ENCODE peak calls at places on chromosomes 1 and 21, in eight cellular contexts. S is K562, T is IMR-90, O is cardiac fibroblast, J is adrenal gland, W is fibroblast of lung, V is psoas muscle, E is ovary. Y is an unnamed sample.

GRCh38 chr1:201608635-201609395 is 69.9 kb downstream of the NAV1 start:
- DNase-seq in S (no peak), T (peak), O (peak), J (no peak), W (peak), V (peak), E (no peak), Y (peak)

GRCh38 chr1:181390350-181391080 is 92.8 kb upstream of the CACNA1E start:
- DNase-seq in S (no peak), T (no peak), O (no peak), J (no peak), W (no peak), V (no peak), E (no peak), Y (no peak)

GRCh38 chr1:244316986-244317655 is 134.6 kb downstream of the ADSS2 start:
- DNase-seq in S (no peak), T (no peak), O (no peak), J (no peak), W (no peak), V (no peak), E (no peak), Y (no peak)

GRCh38 chr1:220702733-220703704 is 12.9 kb downstream of the C1orf115 start:
- DNase-seq in S (no peak), T (no peak), O (no peak), J (no peak), W (no peak), V (no peak), E (no peak), Y (no peak)

GRCh38 chr1:245986404-245987221 is 520.5 kb downstream of the SMYD3 start:
- DNase-seq in S (peak), T (peak), O (peak), J (no peak), W (peak), V (no peak), E (no peak), Y (peak)

GRCh38 chr1:155696524-155696923 is 7.6 kb downstream of the DAP3 start:
- DNase-seq in S (no peak), T (no peak), O (no peak), J (no peak), W (no peak), V (no peak), E (no peak), Y (no peak)

GRCh38 chr1:23930861-23931471 is 17.8 kb upstream of the CNR2 start:
- DNase-seq in S (no peak), T (peak), O (peak), J (no peak), W (peak), V (no peak), E (no peak), Y (peak)

GRCh38 chr1:231376875-231377549 is 38.9 kb downstream of the SPRTN start:
- DNase-seq in S (no peak), T (no peak), O (no peak), J (no peak), W (no peak), V (no peak), E (no peak), Y (no peak)

GRCh38 chr1:110390096-110390495 is 730 bp downstream of the SLC16A4 start:
- DNase-seq in S (no peak), T (peak), O (peak), J (no peak), W (peak), V (peak), E (peak), Y (peak)

GRCh38 chr1:229991104-229991513 is 75.9 kb upstream of the GALNT2 start:
- DNase-seq in S (no peak), T (no peak), O (no peak), J (no peak), W (no peak), V (no peak), E (no peak), Y (no peak)

GRCh38 chr1:182687361-182687760 is 3.0 kb upstream of the RGS8 start:
- DNase-seq in S (no peak), T (no peak), O (no peak), J (no peak), W (no peak), V (no peak), E (no peak), Y (no peak)

GRCh38 chr1:19776287-19776686 is 23.4 kb downstream of the TMCO4 start:
- DNase-seq in S (no peak), T (no peak), O (no peak), J (no peak), W (no peak), V (no peak), E (no peak), Y (no peak)

GRCh38 chr1:184118051-184118450 is 66.5 kb downstream of the TSEN15 start:
- DNase-seq in S (no peak), T (peak), O (peak), J (no peak), W (peak), V (no peak), E (no peak), Y (peak)

GRCh38 chr1:27145934-27146354 is 9.0 kb downstream of the SLC9A1 start:
- DNase-seq in S (peak), T (peak), O (peak), J (peak), W (peak), V (peak), E (peak), Y (peak)

GRCh38 chr1:181855380-181855779 is 206.1 kb downstream of the ZNF648 start:
- DNase-seq in S (no peak), T (no peak), O (no peak), J (no peak), W (no peak), V (no peak), E (no peak), Y (no peak)

GRCh38 chr21:45943630-45944540 is 37.7 kb upstream of the COL6A1 start:
- DNase-seq in S (no peak), T (no peak), O (no peak), J (no peak), W (no peak), V (no peak), E (no peak), Y (no peak)

GRCh38 chr1:67755160-67755559 is 70.2 kb downstream of the GADD45A start:
- DNase-seq in S (no peak), T (no peak), O (no peak), J (no peak), W (no peak), V (no peak), E (no peak), Y (no peak)

GRCh38 chr1:18256318-18257235 is 149.0 kb downstream of the IGSF21 start:
- DNase-seq in S (peak), T (no peak), O (peak), J (peak), W (peak), V (no peak), E (no peak), Y (peak)

GRCh38 chr21:36763305-36763704 is 64.4 kb downstream of the SIM2 start:
- DNase-seq in S (no peak), T (no peak), O (no peak), J (no peak), W (no peak), V (no peak), E (no peak), Y (no peak)

GRCh38 chr1:156767879-156768608 is 709 bp downstream of the PRCC start:
- DNase-seq in S (peak), T (no peak), O (peak), J (peak), W (no peak), V (peak), E (peak), Y (no peak)

GRCh38 chr1:245657371-245657770 is 502.6 kb downstream of the KIF26B start:
- DNase-seq in S (no peak), T (no peak), O (no peak), J (no peak), W (no peak), V (no peak), E (no peak), Y (no peak)

GRCh38 chr21:36489103-36489785 is 9.3 kb upstream of the CLDN14 start:
- DNase-seq in S (no peak), T (no peak), O (no peak), J (no peak), W (no peak), V (no peak), E (no peak), Y (no peak)

GRCh38 chr1:212161231-212161781 is 123.9 kb upstream of the PPP2R5A start:
- DNase-seq in S (peak), T (peak), O (peak), J (no peak), W (peak), V (no peak), E (no peak), Y (peak)

DNA sequence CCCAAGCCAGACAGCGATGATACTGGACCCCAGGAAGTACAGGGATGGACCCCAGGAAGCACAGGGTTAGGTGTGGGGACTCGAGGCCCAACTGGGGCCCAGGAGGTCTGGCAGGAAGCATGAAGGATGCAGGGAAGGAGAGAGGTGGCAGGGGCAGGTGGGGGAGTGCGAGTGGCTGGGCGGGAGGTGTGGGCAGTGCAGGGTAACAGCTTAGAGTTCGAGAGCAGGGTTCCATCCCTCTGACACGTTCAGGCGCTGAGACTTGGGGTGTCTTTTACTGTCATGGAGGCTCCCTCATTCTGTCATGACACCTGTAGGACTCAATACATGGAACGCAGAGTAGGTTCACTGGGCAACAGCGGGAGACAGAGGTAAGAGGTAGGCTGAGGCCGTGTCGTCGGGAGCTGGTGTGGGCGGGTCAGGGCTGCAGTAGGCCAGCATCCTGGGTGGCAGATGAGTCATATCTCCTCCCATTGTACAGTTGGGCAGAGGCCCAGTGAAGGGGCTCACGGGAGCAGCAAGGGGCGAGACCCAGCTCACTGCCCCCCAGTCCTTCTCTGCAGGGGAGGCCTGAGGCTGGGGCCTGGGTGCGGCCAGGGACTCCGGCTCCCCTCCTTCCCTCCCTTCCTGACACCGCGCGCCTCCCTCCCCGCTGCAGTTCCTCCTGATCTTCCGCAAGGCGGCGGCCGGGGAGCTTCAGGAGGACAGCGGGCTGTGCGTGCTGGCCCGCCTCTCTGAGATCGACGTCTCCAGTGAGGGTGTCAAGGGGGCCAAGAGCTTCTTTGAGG is 11.6 kb upstream of the CTRC start:
- DNase-seq in S (peak), T (peak), O (peak), J (peak), W (peak), V (peak), E (peak), Y (peak)
- H3K4me3 ChIP-seq in S (no peak), T (no peak), O (no peak), J (no peak), W (no peak), V (no peak), E (no peak), Y (no peak)

GRCh38 chr1:167127236-167127635 is 33.4 kb downstream of the STYXL2 start:
- DNase-seq in S (no peak), T (no peak), O (no peak), J (no peak), W (no peak), V (no peak), E (no peak), Y (no peak)

GRCh38 chr1:167126317-167126716 is 32.4 kb downstream of the STYXL2 start:
- DNase-seq in S (no peak), T (no peak), O (no peak), J (no peak), W (no peak), V (no peak), E (no peak), Y (no peak)

GRCh38 chr1:167127661-167128060 is 33.8 kb downstream of the STYXL2 start:
- DNase-seq in S (no peak), T (no peak), O (no peak), J (no peak), W (no peak), V (no peak), E (no peak), Y (no peak)

GRCh38 chr1:167126811-167127210 is 32.9 kb downstream of the STYXL2 start:
- DNase-seq in S (no peak), T (no peak), O (no peak), J (no peak), W (no peak), V (peak), E (no peak), Y (no peak)

DNA sequence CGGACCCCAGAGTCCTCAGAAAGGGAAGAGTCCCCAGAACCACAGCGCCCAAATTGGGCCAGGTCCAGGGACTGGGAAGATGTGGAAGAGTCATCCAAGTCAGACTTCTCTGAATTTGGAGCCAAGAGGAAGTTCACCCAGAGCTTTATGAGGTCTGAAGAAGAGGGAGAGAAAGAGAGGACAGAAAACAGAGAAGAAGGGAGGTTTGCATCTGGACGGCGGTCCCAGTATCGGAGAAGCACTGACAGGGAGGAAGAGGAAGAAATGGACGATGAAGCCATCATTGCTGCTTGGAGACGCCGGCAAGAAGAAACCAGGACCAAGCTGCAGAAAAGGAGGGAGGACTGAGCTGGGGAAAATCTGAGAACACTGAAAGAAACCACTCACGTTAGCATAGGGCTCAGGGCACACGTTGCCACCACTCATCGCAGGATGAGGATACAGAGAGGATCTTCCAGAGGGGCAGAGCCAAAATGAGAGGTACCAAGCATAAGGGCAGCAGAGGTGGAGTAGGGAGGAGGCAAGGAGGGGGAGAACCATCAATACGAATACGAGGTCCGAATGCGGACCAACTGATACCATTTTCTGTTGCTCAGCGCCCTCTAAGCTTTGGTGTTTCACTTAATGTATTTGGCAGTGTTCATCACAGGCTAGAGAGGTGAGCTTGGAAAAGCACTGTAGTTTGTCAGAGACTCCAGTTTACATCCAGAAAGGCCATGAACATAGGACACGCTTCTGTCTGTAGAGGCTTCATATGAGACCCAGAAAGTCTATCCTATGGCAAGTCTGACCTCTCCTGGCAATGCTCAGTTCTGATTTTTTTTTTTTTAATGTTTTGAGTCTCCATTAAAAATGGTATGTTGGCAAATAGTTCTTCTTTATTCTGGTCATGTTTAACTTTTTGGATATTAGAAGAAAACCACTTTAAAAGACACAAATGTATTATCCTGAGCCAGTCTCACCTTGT is 34.7 kb downstream of the STYXL2 start:
- DNase-seq in S (no peak), T (no peak), O (no peak), J (no peak), W (no peak), V (no peak), E (no peak), Y (no peak)
- TF ChIP-seq CTCF in S (peak), T (no peak), O (no peak), J (no peak), W (no peak), V (no peak), E (no peak), Y (no peak)

GRCh38 chr1:211092955-211093354 is 41.0 kb downstream of the KCNH1 start:
- DNase-seq in S (no peak), T (no peak), O (no peak), J (peak), W (peak), V (no peak), E (no peak), Y (no peak)

GRCh38 chr1:211088156-211088555 is 45.8 kb downstream of the KCNH1 start:
- DNase-seq in S (no peak), T (no peak), O (no peak), J (no peak), W (no peak), V (no peak), E (no peak), Y (no peak)

GRCh38 chr1:211095381-211095780 is 38.6 kb downstream of the KCNH1 start:
- DNase-seq in S (no peak), T (no peak), O (no peak), J (no peak), W (no peak), V (no peak), E (no peak), Y (no peak)

DNA sequence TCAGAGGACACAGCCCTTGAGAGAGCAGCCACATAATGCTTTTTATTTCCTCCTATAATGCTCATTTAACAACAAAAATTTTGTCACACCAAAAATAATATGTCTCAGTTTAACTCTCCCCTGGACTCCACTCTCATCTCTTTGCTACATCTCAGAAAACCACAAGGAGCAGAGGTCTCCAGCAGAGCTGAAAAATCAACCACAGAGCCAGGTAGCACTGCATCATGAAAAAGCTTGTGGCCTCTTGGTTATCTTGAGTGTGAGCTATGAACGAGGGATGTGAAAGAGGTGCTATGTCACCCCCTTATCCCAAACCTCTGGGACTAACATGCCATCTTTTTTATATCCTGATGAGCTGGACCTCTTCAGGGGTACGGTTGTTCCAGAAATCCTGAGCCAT is 44.4 kb downstream of the KCNH1 start:
- DNase-seq in S (no peak), T (no peak), O (no peak), J (no peak), W (peak), V (no peak), E (no peak), Y (no peak)
- H3K4me3 ChIP-seq in S (no peak), T (no peak), O (no peak), J (no peak), W (no peak), V (no peak), E (no peak), Y (no peak)

DNA sequence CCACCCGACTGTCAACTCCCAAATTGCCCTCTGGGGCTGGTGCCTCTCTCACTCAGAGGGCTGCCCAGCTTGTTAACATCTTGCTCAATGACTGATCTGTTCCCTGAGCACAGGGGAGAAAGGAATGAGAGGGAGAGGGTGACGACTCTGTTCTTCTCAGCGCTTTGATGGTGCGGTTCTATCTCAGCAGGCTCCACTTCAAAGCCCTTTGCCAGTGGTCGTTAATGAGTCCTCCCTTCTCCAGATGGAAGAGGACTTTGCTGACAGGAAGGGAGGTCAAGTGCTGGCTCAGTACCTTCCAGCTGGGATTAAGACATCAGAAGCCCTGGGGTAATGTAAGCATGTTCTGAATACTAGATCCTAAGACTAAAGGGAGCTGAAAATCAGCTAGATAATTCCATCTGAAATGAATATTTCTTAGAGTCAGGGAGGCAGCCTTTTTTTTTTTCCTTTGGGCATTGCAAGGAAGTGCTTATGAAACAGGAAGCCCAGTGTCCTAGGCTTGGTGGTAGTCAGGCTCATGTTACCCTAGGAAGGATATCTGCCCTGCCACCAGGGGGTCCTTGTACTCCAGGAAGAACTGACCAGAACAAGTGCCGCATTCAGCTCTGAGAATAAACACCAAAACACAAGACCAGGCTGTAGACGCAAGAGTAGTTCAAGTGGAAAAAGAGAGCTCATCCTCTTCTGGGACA is 4.7 kb downstream of the FMOD start:
- DNase-seq in S (no peak), T (no peak), O (no peak), J (no peak), W (no peak), V (no peak), E (no peak), Y (peak)
- TF ChIP-seq CTCF in S (peak), T (no peak), O (no peak), J (no peak), W (no peak), V (no peak), E (no peak), Y (peak)